ENCODE peak calls at places on chromosomes 2 and 18, in four cellular contexts. One of them, this sample, is unnamed.

GRCh38 chr18:6714027-6714426 is 15.5 kb upstream of the ARHGAP28 start:
- DNase-seq in sigmoid colon: no peak
- DNase-seq in GM23338: peak; percentile 64
- DNase-seq in endothelial cell of umbilical vein: no peak
- DNase-seq in this sample: no peak

GRCh38 chr2:181876614-181877063 is 14.9 kb upstream of the ITPRID2 start:
- DNase-seq in sigmoid colon: no peak
- DNase-seq in GM23338: no peak
- DNase-seq in endothelial cell of umbilical vein: peak; percentile 35
- DNase-seq in this sample: no peak

GRCh38 chr2:12701786-12702660 is 14.7 kb upstream of the TRIB2 start:
- DNase-seq in sigmoid colon: no peak
- DNase-seq in GM23338: no peak
- DNase-seq in endothelial cell of umbilical vein: peak; percentile 13
- DNase-seq in this sample: no peak

GRCh38 chr18:78659748-78660147 is 319.9 kb upstream of the SALL3 start:
- DNase-seq in sigmoid colon: no peak
- DNase-seq in GM23338: peak; percentile 50
- DNase-seq in endothelial cell of umbilical vein: no peak
- DNase-seq in this sample: no peak

GRCh38 chr2:27494944-27495554 is at the start of gene FNDC4:
- DNase-seq in sigmoid colon: peak; percentile 64
- DNase-seq in GM23338: peak; percentile 76
- DNase-seq in endothelial cell of umbilical vein: peak; percentile 37
- DNase-seq in this sample: peak; percentile 60

GRCh38 chr18:57813245-57813644 is 10.1 kb upstream of the ATP8B1 start:
- DNase-seq in sigmoid colon: no peak
- DNase-seq in GM23338: no peak
- DNase-seq in endothelial cell of umbilical vein: peak; percentile 84
- DNase-seq in this sample: no peak

GRCh38 chr18:55500316-55501086 is 87.5 kb downstream of the TCF4 start:
- DNase-seq in sigmoid colon: no peak
- DNase-seq in GM23338: no peak
- DNase-seq in endothelial cell of umbilical vein: peak; percentile 92
- DNase-seq in this sample: no peak

GRCh38 chr2:44889118-44889517 is 52.4 kb upstream of the SIX3 start:
- DNase-seq in sigmoid colon: no peak
- DNase-seq in GM23338: no peak
- DNase-seq in endothelial cell of umbilical vein: no peak
- DNase-seq in this sample: no peak

GRCh38 chr2:197073701-197074433 is 147.4 kb upstream of the PGAP1 start:
- DNase-seq in sigmoid colon: peak; percentile 71
- DNase-seq in GM23338: no peak
- DNase-seq in endothelial cell of umbilical vein: peak; percentile 68
- DNase-seq in this sample: peak; percentile 22

GRCh38 chr2:220240640-220241039 is 613.2 kb downstream of the SLC4A3 start:
- DNase-seq in sigmoid colon: no peak
- DNase-seq in GM23338: no peak
- DNase-seq in endothelial cell of umbilical vein: no peak
- DNase-seq in this sample: no peak

GRCh38 chr2:48768669-48769068 is 13.1 kb upstream of the LHCGR start:
- DNase-seq in sigmoid colon: no peak
- DNase-seq in GM23338: no peak
- DNase-seq in endothelial cell of umbilical vein: no peak
- DNase-seq in this sample: no peak

GRCh38 chr2:70553334-70553583 is 367 bp downstream of the TGFA start:
- DNase-seq in sigmoid colon: no peak
- DNase-seq in GM23338: peak; percentile 75
- DNase-seq in endothelial cell of umbilical vein: no peak
- DNase-seq in this sample: peak; percentile 79

GRCh38 chr18:58788971-58789797 is 75.5 kb upstream of the ZNF532 start:
- DNase-seq in sigmoid colon: no peak
- DNase-seq in GM23338: no peak
- DNase-seq in endothelial cell of umbilical vein: peak; percentile 96
- DNase-seq in this sample: no peak

GRCh38 chr18:63511285-63511684 is 30.9 kb upstream of the SERPINB12 start:
- DNase-seq in sigmoid colon: no peak
- DNase-seq in GM23338: peak; percentile 94
- DNase-seq in endothelial cell of umbilical vein: peak; percentile 33
- DNase-seq in this sample: no peak

GRCh38 chr2:59301466-59302402 is 1060.6 kb upstream of the FANCL start:
- DNase-seq in sigmoid colon: peak; percentile 68
- DNase-seq in GM23338: peak; percentile 92
- DNase-seq in endothelial cell of umbilical vein: peak; percentile 1
- DNase-seq in this sample: peak; percentile 38

GRCh38 chr2:196314780-196315179 is 143.4 kb upstream of the STK17B start:
- DNase-seq in sigmoid colon: no peak
- DNase-seq in GM23338: no peak
- DNase-seq in endothelial cell of umbilical vein: no peak
- DNase-seq in this sample: no peak

GRCh38 chr2:108911401-108911800 is 77.6 kb downstream of the EDAR start:
- DNase-seq in sigmoid colon: no peak
- DNase-seq in GM23338: no peak
- DNase-seq in endothelial cell of umbilical vein: no peak
- DNase-seq in this sample: no peak

GRCh38 chr18:5582054-5582453 is 38.3 kb upstream of the EPB41L3 start:
- DNase-seq in sigmoid colon: no peak
- DNase-seq in GM23338: peak; percentile 71
- DNase-seq in endothelial cell of umbilical vein: peak; percentile 40
- DNase-seq in this sample: no peak

GRCh38 chr2:119218478-119219064 is 5.1 kb upstream of the STEAP3 start:
- DNase-seq in sigmoid colon: no peak
- DNase-seq in GM23338: peak; percentile 39
- DNase-seq in endothelial cell of umbilical vein: peak; percentile 16
- DNase-seq in this sample: no peak
- H3K4me1 ChIP-seq in sigmoid colon: no peaks in the 10 kb centered on the region
- H3K4me1 ChIP-seq in GM23338: peaks cover 48% of the 10 kb centered on the region
- H3K4me1 ChIP-seq in endothelial cell of umbilical vein: peaks cover 2% of the 10 kb centered on the region
- H3K4me1 ChIP-seq in this sample: peaks cover 16% of the 10 kb centered on the region

DNA sequence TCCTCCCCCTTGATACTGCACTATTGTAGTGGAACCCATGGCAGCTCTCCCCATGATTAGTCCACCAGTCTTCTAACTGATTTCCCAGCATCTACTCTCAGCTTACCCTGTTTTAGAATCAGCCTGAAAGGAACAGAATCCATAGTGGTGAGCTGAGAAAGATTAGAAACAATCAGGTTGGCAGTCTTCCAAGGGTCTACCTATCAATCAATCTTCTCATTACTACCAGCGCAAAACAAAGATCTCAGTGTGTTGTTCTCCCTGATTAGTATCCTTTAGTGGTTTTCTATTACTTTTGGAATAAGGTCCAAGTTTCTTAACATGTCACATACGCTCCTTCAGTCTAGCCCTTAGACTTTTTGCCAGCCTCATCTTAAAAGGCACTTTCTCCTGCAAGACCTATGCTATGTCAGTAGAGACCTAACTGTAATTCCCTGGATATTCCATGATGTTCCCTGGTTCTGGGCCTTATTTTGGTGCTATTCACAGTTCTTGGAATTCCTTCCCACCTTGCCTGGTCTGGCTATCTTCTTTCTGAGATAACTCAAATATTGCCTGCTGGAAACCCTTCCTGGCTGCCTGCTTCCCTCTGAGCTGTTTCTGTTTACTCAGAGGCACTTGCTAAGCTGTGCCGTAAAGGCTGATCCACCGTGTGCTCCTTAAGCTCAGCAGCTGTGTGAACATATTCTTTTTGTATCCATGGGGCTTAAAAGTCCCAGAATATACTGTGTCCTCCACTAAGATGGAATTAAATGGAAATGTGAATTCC is 32.6 kb downstream of the LAMA3 start:
- DNase-seq in sigmoid colon: no peak
- DNase-seq in GM23338: no peak
- DNase-seq in endothelial cell of umbilical vein: peak; percentile 42
- DNase-seq in this sample: no peak
- H3K4me1 ChIP-seq in sigmoid colon: peaks cover 13% of the 10 kb centered on the region
- H3K4me1 ChIP-seq in GM23338: no peaks in the 10 kb centered on the region
- H3K4me1 ChIP-seq in endothelial cell of umbilical vein: peaks cover 19% of the 10 kb centered on the region
- H3K4me1 ChIP-seq in this sample: no peaks in the 10 kb centered on the region

DNA sequence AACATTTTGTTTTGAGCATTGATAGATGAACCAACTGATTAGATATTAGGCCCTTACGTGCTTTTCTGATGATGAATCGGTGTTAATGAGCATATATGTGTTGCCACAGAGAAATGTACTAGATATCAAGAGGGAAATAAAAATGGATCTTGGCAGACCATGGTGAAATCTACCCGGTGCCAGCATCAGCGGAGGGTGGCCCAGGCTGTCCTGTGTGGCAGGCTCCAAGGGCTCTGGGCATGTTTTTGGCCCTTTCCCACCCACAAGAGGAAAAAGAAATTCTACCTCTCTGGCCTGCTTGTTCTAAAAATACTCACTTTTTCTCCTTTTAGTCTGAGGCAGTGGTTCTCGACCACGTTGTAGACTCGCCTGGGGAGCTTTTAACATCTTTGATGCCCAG is 154.2 kb downstream of the CTIF start:
- DNase-seq in sigmoid colon: no peak
- DNase-seq in GM23338: no peak
- DNase-seq in endothelial cell of umbilical vein: no peak
- DNase-seq in this sample: no peak
- H3K4me1 ChIP-seq in sigmoid colon: no peaks in the 10 kb centered on the region
- H3K4me1 ChIP-seq in GM23338: no peaks in the 10 kb centered on the region
- H3K4me1 ChIP-seq in endothelial cell of umbilical vein: peaks cover 22% of the 10 kb centered on the region
- H3K4me1 ChIP-seq in this sample: no peaks in the 10 kb centered on the region

GRCh38 chr18:3612315-3612714 is 162.3 kb downstream of the TGIF1 start:
- DNase-seq in sigmoid colon: peak; percentile 37
- DNase-seq in GM23338: no peak
- DNase-seq in endothelial cell of umbilical vein: no peak
- DNase-seq in this sample: no peak
- H3K4me1 ChIP-seq in sigmoid colon: no peaks in the 10 kb centered on the region
- H3K4me1 ChIP-seq in GM23338: peaks cover 34% of the 10 kb centered on the region
- H3K4me1 ChIP-seq in endothelial cell of umbilical vein: no peaks in the 10 kb centered on the region
- H3K4me1 ChIP-seq in this sample: no peaks in the 10 kb centered on the region

DNA sequence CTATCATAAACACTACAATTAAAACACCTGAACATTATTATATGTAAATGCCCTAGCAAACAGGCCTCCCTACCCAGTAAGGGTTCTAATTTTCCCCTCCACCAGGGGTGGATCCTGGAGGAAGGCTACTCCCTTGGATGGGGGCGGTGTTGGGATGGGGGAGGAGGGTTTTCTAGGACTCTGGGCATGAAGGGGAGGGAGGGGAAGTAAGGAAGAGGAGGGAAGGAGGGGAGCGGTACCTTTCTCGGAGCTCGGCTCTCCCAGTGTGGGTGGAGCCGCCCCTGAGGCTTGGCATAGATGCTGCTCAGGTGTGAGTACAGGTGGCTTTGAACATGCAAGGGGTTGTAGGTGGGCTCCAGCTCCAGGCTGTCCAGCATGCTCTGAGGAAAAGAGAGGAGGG is 5.4 kb downstream of the DOK1 start:
- DNase-seq in sigmoid colon: no peak
- DNase-seq in GM23338: peak; percentile 65
- DNase-seq in endothelial cell of umbilical vein: no peak
- DNase-seq in this sample: no peak
- H3K4me1 ChIP-seq in sigmoid colon: peaks cover 4% of the 10 kb centered on the region
- H3K4me1 ChIP-seq in GM23338: peaks cover 10% of the 10 kb centered on the region
- H3K4me1 ChIP-seq in endothelial cell of umbilical vein: peaks cover 7% of the 10 kb centered on the region
- H3K4me1 ChIP-seq in this sample: no peaks in the 10 kb centered on the region

GRCh38 chr2:10390369-10390801 is 57.7 kb downstream of the ODC1 start:
- DNase-seq in sigmoid colon: no peak
- DNase-seq in GM23338: no peak
- DNase-seq in endothelial cell of umbilical vein: no peak
- DNase-seq in this sample: no peak

GRCh38 chr2:10389596-10389995 is 58.5 kb downstream of the ODC1 start:
- DNase-seq in sigmoid colon: no peak
- DNase-seq in GM23338: no peak
- DNase-seq in endothelial cell of umbilical vein: no peak
- DNase-seq in this sample: no peak

GRCh38 chr2:10392100-10392499 is 56.0 kb downstream of the ODC1 start:
- DNase-seq in sigmoid colon: no peak
- DNase-seq in GM23338: no peak
- DNase-seq in endothelial cell of umbilical vein: no peak
- DNase-seq in this sample: no peak

GRCh38 chr2:10387033-10387432 is 61.1 kb downstream of the ODC1 start:
- DNase-seq in sigmoid colon: no peak
- DNase-seq in GM23338: no peak
- DNase-seq in endothelial cell of umbilical vein: no peak
- DNase-seq in this sample: no peak

DNA sequence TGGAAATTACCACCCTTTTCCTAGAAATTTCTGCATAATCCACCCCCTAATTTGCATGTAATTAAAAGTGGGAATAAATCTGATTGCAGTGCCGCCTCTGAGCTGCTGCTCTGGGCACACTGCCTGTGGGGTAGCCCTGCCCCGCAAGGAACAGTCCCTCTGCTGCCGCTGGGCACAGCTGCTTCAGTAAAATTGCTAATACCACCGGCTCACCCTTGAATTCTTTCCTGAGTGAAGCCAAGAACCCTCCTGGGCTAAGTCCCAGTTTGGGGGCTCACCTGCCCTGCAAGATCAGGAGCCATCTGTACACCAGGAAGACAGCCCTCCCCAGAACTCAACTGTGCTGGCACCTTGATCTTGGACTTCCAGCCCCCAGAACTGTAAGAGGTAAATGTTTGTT is 58.9 kb downstream of the ODC1 start:
- DNase-seq in sigmoid colon: no peak
- DNase-seq in GM23338: no peak
- DNase-seq in endothelial cell of umbilical vein: no peak
- DNase-seq in this sample: no peak
- H3K4me1 ChIP-seq in sigmoid colon: peaks cover 12% of the 10 kb centered on the region
- H3K4me1 ChIP-seq in GM23338: peaks cover 12% of the 10 kb centered on the region
- H3K4me1 ChIP-seq in endothelial cell of umbilical vein: peaks cover 28% of the 10 kb centered on the region
- H3K4me1 ChIP-seq in this sample: no peaks in the 10 kb centered on the region

DNA sequence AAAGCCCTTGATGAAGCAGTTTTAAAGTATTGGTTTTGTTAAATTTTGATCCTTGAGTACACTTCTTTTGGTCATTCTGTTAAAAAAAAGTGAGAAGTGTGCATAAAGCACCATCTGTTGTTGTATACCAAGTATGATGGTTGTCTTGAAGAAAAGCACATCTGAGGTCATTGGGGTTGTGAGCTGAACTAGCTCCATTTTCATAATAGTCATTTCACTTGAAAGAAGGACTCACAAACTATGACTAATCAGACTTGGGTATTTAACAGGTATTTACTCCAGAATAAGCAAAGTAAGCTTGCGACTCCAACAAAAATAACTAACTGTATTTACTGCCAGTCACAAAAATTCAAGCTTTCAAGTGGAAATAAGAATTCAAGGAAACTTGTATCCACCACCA is 35.1 kb downstream of the CHN1 start:
- DNase-seq in sigmoid colon: no peak
- DNase-seq in GM23338: no peak
- DNase-seq in endothelial cell of umbilical vein: no peak
- DNase-seq in this sample: no peak
- H3K4me1 ChIP-seq in sigmoid colon: peaks cover 15% of the 10 kb centered on the region
- H3K4me1 ChIP-seq in GM23338: peaks cover 65% of the 10 kb centered on the region
- H3K4me1 ChIP-seq in endothelial cell of umbilical vein: peaks cover 47% of the 10 kb centered on the region
- H3K4me1 ChIP-seq in this sample: peaks cover 5% of the 10 kb centered on the region

This sample was measured in pancreas.